ENCODE peak calls at places on chromosomes 5 and 9, in eight cellular contexts. U is SJSA1, V is suprapubic skin, O is upper lobe of left lung, Y is colonic mucosa, Z is A549, W is tibial artery, A is aorta. S is an unnamed sample. For H3K4me1 and H3K9me3, the result is how much of the 10 kb centered on the place peaks cover.

GRCh38 chr9:84990416-84990815 is 320.9 kb downstream of the NTRK2 start:
- DNase-seq in U (no peak), V (no peak), O (no peak), Y (no peak), Z (no peak), W (no peak), A (no peak), S (no peak)

GRCh38 chr5:78500028-78500427 is 139.6 kb downstream of the SCAMP1 start:
- DNase-seq in U (no peak), V (no peak), O (no peak), Y (peak), Z (no peak), W (no peak), A (no peak), S (no peak)

GRCh38 chr5:2038337-2039179 is 155.8 kb upstream of the IRX4 start:
- DNase-seq in U (no peak), V (no peak), O (peak), Y (peak), Z (peak), W (peak), A (peak), S (peak)

GRCh38 chr5:83281658-83282057 is 189.9 kb upstream of the VCAN start:
- DNase-seq in U (no peak), V (no peak), O (no peak), Y (no peak), Z (no peak), W (no peak), A (no peak), S (no peak)

GRCh38 chr5:169460896-169461295 is 122.7 kb upstream of the SPDL1 start:
- DNase-seq in U (no peak), V (no peak), O (no peak), Y (no peak), Z (no peak), W (no peak), A (no peak), S (no peak)

GRCh38 chr9:18253950-18254349 is 220.0 kb upstream of the ADAMTSL1 start:
- DNase-seq in U (no peak), V (no peak), O (no peak), Y (no peak), Z (no peak), W (no peak), A (no peak), S (no peak)

GRCh38 chr5:142109356-142110045 is 922 bp downstream of the NDFIP1 start:
- DNase-seq in U (no peak), V (no peak), O (no peak), Y (peak), Z (peak), W (peak), A (no peak), S (peak)

GRCh38 chr5:118551031-118551430 is 437.3 kb downstream of the DTWD2 start:
- DNase-seq in U (no peak), V (no peak), O (no peak), Y (no peak), Z (no peak), W (no peak), A (no peak), S (no peak)

GRCh38 chr5:160119905-160120266 is 636 bp upstream of the PWWP2A start:
- DNase-seq in U (no peak), V (no peak), O (no peak), Y (no peak), Z (no peak), W (no peak), A (no peak), S (no peak)
- H3K4me3 ChIP-seq in U (no peak), V (no peak), O (no peak), Y (peak), Z (no peak), W (no peak), A (no peak), S (peak)

GRCh38 chr5:15579193-15579990 is 79.4 kb downstream of the FBXL7 start:
- DNase-seq in U (peak), V (no peak), O (no peak), Y (no peak), Z (no peak), W (no peak), A (no peak), S (no peak)
- H3K4me1 ChIP-seq in U (under half), V (under half), O (under half), Y (under half), Z (under half), W (under half), A (under half), S (under half)

DNA sequence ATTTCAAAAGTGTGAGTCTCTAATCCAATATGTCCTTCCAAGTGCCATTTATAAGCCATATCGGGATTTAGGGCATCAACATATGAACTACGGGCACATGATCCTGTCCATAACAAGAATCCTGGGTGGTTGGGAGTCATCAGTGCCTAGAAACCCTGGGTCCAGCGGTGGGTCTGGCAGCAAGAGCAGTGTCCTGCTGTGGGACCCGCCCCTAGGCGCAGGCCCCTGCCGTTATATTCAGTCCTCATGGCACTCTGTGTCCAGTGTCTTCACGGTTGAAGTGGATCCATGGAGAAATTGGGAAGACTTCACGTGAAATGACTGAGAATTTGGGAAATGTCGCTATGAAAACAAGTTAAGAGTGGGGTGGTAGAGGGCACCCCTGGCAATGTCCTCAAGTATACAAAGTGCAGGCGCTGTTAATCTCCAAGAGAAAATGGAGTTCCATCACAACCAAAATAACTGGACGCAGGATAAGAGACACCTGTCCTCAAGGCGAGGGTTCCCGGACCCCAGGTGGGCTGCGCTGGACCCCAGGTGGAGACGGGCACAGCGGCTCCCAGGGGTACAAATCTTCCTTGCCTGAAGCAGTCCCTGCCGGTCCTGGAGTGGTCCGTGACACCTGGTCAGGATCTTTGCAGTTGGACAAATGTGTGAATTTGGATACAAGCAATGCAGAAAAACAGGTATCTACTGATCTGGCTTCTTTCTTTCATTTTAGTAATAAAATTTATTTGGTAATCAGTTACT is 42.9 kb downstream of the NXNL2 start:
- DNase-seq in U (no peak), V (peak), O (peak), Y (no peak), Z (no peak), W (no peak), A (no peak), S (no peak)
- H3K9me3 ChIP-seq in U (under half), V (under half), O (under half), Y (under half), Z (under half), W (under half), A (under half), S (under half)

DNA sequence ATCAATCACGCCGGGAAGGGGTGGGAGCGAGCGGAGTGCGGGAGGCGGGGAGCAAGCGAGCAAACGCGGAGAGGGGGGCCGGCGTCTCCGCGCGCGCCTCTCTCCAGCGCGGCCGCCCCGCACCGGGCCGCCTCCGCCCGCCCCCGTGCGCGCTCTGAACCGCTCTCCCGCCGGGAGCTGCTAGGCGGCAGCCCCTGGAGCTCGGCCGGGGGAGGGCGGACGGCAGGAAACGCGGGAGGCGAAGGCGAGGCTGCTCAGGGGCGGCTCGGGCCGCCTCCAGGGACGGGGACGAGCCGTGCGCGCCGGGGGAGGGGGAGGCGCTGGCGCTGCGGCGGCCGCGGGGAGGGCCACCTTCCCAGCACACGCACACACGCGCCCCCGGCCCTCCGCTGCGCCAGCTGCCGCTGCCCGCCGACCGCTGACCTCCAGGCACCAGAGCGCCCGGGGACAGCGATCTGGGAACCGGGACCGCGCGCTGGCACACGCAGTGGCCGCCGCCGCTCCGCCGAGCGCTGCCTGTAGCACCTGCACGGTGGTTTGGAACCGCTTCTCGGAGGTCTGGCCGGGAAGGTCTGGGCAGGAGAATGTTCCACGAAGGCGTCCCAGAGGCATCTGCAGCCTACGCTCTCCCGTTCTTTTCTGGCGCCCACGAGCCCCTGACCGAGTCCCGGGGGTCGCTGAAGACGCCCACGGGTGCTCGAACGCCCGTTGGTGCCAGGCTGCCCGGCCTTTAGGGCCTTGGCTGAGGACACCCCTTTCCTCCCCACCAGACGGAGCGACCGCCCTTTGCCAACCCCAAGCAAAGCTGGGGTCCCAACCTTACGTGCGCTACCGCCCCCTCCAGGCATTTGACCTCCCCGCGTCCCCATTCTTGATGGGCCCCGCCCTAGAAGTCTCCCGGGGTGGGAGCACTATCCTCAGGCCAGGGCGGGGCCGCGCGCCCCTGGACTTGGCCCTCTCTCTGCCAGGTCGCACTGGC is at the start of gene GABBR2:
- DNase-seq in U (no peak), V (no peak), O (peak), Y (no peak), Z (no peak), W (no peak), A (no peak), S (no peak)
- H3K4me3 ChIP-seq in U (peak), V (peak), O (peak), Y (no peak), Z (peak), W (peak), A (peak), S (peak)

DNA sequence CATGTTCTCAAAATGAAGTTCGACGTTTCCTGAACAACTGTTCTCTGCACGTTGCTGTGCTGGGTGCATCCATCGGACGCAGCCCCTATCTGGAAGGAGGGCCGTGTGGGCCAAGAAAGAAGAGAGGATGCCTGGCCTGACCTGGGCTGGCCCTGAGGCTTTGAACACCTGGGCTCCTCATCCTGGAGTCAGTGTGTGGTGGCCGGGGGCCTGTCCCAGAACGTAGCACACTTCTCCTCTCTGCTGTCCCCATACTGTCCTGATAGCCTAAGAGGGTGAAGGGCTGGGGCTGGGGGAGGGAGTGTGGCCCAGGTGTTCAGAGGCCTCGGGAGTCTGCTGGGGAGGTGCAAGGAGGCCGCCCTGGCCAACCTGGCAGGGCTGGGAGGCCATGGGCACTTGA is 21.5 kb downstream of the COL5A1 start:
- DNase-seq in U (no peak), V (no peak), O (no peak), Y (no peak), Z (no peak), W (no peak), A (peak), S (no peak)
- H3K4me1 ChIP-seq in U (under half), V (under half), O (under half), Y (under half), Z (under half), W (half or more), A (under half), S (under half)

GRCh38 chr9:34437006-34437925 is 21.1 kb downstream of the FAM219A start:
- DNase-seq in U (no peak), V (no peak), O (no peak), Y (peak), Z (peak), W (peak), A (no peak), S (peak)

GRCh38 chr9:34443976-34444375 is 14.4 kb downstream of the FAM219A start:
- DNase-seq in U (no peak), V (no peak), O (no peak), Y (no peak), Z (no peak), W (no peak), A (no peak), S (no peak)

GRCh38 chr9:34443533-34443932 is 14.8 kb downstream of the FAM219A start:
- DNase-seq in U (no peak), V (no peak), O (no peak), Y (no peak), Z (no peak), W (no peak), A (no peak), S (no peak)

GRCh38 chr9:34446468-34446891 is 11.9 kb downstream of the FAM219A start:
- DNase-seq in U (no peak), V (no peak), O (no peak), Y (no peak), Z (no peak), W (no peak), A (no peak), S (no peak)

GRCh38 chr9:34442770-34443169 is 15.6 kb downstream of the FAM219A start:
- DNase-seq in U (no peak), V (no peak), O (no peak), Y (no peak), Z (no peak), W (no peak), A (no peak), S (no peak)
- H3K9me3 ChIP-seq in U (under half), V (under half), O (under half), Y (under half), Z (under half), W (under half), A (under half), S (under half)

DNA sequence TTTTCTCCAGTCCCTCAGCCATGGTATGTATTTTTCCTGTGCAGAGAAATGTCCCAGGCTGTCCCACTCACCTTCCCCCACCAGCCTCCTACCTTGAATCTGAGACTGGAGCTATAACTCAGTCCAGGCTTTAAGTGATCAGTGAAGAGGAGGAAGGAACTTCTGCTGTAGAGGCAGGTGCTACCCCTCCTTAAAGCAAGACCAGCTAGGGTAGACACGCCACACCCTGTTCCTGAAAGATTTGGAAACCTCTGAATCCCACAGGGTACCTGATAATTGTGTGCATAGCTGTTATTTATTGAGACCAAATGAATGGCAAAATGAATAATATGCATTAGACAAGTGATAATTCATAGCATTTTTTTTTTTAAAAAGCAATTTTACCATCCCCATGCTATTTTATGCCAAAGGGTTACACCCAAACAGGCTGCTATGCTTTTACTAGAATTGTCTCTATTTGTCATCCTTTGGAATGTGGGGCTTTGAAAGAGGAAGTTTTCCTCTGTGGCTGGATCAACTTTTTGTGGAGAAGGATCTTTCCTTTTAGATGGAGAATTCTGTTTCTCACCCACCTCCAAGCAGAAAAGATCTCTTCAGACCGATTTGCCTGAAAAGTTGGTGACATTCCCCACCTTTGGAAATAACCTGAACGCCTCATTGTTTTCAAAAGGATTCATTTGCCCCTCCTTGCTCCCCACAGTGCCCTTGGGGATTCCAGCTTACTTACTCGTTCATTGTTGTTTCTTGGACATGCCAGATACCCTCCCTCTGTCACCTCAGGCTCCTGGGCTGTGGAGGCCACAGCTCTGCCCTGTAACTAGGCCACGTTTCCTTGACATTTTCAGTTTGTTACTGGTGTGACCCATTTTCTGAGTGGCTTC is 248.8 kb downstream of the NR3C1 start:
- DNase-seq in U (peak), V (no peak), O (no peak), Y (no peak), Z (no peak), W (no peak), A (no peak), S (no peak)
- H3K4me3 ChIP-seq in U (no peak), V (no peak), O (no peak), Y (no peak), Z (no peak), W (no peak), A (no peak), S (no peak)

DNA sequence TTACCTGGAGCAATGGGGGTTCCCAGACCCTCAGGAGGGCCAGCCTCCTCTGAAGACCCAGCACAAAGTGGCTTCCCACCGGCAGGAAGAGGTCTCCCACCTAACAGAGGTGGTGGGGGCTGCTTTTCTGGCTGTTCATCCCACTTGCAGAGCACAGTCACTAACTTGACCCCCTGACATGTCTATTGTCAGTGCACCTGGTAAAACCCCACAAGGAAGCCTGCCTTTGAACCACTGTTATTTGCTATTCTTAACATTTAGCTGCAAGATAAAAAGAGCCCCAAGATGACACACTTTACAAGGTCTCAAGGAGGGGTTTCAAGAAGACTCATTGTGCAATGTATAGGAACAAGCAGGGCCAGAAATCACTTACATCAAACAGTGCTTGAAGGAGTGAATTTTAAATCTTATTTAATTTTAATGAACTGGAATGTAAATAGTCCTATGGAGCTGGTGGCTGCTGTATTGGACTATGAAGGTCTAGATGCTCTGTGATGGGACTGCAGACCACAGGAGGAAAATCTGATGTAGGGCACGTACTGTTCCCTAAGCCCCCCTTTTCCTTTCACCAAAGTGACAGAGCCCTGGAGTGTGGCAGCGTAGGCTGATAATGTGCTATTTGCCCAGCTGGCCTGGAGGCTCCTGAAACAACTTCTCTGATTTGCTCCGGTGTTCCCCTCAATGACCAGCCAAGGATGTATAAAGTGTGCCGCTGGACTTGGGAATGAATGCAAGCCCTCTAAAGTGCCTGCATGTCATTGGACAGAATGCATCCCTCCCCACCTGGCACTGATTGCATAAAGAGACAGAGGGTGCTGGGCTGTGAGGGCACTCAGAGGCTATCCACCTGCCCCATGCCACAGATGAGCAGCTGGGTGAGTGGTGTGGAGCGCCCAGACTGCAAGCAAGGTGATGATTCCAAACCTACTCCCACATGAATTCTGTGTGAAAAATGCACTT is 80.2 kb downstream of the PTPN3 start:
- DNase-seq in U (no peak), V (no peak), O (no peak), Y (no peak), Z (no peak), W (no peak), A (no peak), S (no peak)
- H3K4me1 ChIP-seq in U (under half), V (under half), O (under half), Y (under half), Z (under half), W (under half), A (under half), S (under half)

DNA sequence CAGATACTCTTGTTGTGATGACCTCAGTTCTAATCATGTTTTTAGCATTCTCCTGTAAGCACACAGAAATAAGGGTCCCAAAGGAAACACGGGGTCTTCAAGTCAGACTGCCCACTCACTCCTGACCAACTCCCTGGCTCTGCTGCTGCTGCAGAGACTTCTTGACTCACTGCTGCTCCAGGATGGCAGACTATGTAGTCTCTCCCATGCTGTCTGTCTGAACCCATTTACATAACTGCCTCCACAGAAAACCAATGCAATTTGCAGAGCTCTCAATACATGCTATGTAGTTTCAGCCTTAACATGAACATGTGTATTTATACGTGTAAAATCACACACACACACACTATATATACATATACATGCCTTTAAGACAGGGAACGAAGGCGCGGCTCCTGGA is 32.1 kb downstream of the PRELID2 start:
- DNase-seq in U (no peak), V (no peak), O (no peak), Y (no peak), Z (no peak), W (no peak), A (no peak), S (no peak)
- H3K9me3 ChIP-seq in U (under half), V (under half), O (under half), Y (under half), Z (under half), W (under half), A (under half), S (under half)

DNA sequence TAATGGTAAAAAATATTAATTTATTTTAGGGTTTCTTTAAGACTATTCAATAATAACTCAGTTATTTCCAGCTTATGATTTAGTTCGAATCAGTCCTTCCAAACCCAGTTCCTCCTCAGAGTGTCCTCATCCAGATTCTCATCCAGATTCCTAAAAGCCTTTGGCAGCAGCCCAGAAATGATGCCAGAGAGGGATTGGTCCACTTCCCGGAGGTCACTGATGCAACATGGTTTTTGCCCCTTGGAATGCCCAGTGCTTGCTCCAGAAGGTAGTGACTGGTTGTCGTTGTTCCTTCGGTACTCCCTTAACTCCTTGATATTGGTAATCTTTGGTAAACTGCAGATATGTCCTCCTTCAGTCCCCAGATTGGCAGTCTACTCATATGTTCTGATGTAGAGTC is 493.1 kb upstream of the DMAC1 start:
- DNase-seq in U (no peak), V (no peak), O (no peak), Y (no peak), Z (no peak), W (no peak), A (no peak), S (no peak)
- H3K4me3 ChIP-seq in U (no peak), V (no peak), O (no peak), Y (no peak), Z (no peak), W (no peak), A (no peak), S (no peak)